ENCODE peak calls at places on chromosomes 3 and 15, in six cellular contexts. H, W, E, N, U and K are unnamed samples.

GRCh38 chr3:46480481-46481195 is 15.9 kb upstream of the LTF start:
- DNase-seq in E (no peak), W (no peak), H (no peak), U (no peak), N (no peak), K (no peak)

GRCh38 chr15:45535486-45536042 is 13.0 kb upstream of the SLC30A4 start:
- DNase-seq in E (no peak), U (no peak), N (no peak), W (no peak), H (no peak), K (no peak)

GRCh38 chr3:138817685-138818084 is 17.0 kb downstream of the PIK3CB start:
- DNase-seq in W (no peak), H (no peak), U (no peak), E (no peak), N (no peak), K (no peak)

GRCh38 chr15:101803676-101804075 is 367 bp downstream of the OR4F6 start:
- DNase-seq in W (no peak), U (peak), E (no peak), H (no peak), N (no peak), K (no peak)

GRCh38 chr15:38853608-38854007 is 289.0 kb upstream of the RASGRP1 start:
- DNase-seq in U (no peak), E (no peak), H (peak), N (no peak), W (no peak), K (no peak)

GRCh38 chr15:55402707-55403106 is 5.5 kb downstream of the CCPG1 start:
- DNase-seq in N (no peak), U (peak), H (peak), E (no peak), W (no peak), K (no peak)

GRCh38 chr15:28013480-28013879 is 85.6 kb downstream of the OCA2 start:
- DNase-seq in N (no peak), U (no peak), E (peak), W (peak), H (no peak), K (no peak)

GRCh38 chr3:166085164-166085830 is 248.1 kb upstream of the BCHE start:
- DNase-seq in U (no peak), N (no peak), H (no peak), W (no peak), E (no peak), K (no peak)

GRCh38 chr15:26882616-26883365 is 15.9 kb downstream of the GABRA5 start:
- DNase-seq in N (no peak), W (no peak), U (no peak), H (no peak), E (no peak), K (peak)

GRCh38 chr3:52384009-52384761 is 60.7 kb downstream of the SEMA3G start:
- DNase-seq in U (no peak), W (no peak), N (no peak), H (no peak), E (no peak), K (no peak)

GRCh38 chr3:153373571-153373970 is 211.5 kb downstream of the RAP2B start:
- DNase-seq in E (no peak), W (no peak), N (no peak), U (no peak), H (peak), K (no peak)

GRCh38 chr3:52277071-52277964 is 1.1 kb downstream of the WDR82 start:
- DNase-seq in N (peak), W (peak), H (peak), E (no peak), U (peak), K (peak)

GRCh38 chr3:179750720-179751328 is 98.0 kb downstream of the USP13 start:
- DNase-seq in H (peak), E (peak), W (no peak), U (peak), N (peak), K (no peak)

GRCh38 chr3:101484805-101485620 is 28.0 kb downstream of the SENP7 start:
- DNase-seq in N (no peak), U (peak), H (peak), W (no peak), E (no peak), K (no peak)

GRCh38 chr15:41971893-41972340 is 440 bp downstream of the EHD4 start:
- DNase-seq in E (no peak), N (no peak), W (peak), H (no peak), U (peak), K (no peak)

GRCh38 chr15:64883997-64884511 is 27.6 kb upstream of the ANKDD1A start:
- DNase-seq in W (peak), E (no peak), H (peak), U (peak), N (peak), K (peak)

GRCh38 chr3:121834079-121834730 is 655 bp downstream of the IQCB1 start:
- DNase-seq in U (peak), H (peak), E (no peak), W (peak), N (peak), K (no peak)

GRCh38 chr15:39951561-39951960 is 17.6 kb downstream of the EIF2AK4 start:
- DNase-seq in N (no peak), E (no peak), W (no peak), U (no peak), H (no peak), K (no peak)